ENCODE peak calls at places on chromosome 22, in four cellular contexts. X, W, U and O are unnamed samples.

GRCh38 chr22:25942989-25943411 is 201.0 kb downstream of the MYO18B start:
- DNase-seq in W (no peak), X (no peak), U (peak; percentile 76), O (no peak)

GRCh38 chr22:28742562-28742962 is 723 bp downstream of the HSCB start:
- DNase-seq in W (no peak), X (no peak), U (no peak), O (no peak)

GRCh38 chr22:41040483-41040882 is 51.9 kb upstream of the EP300 start:
- DNase-seq in X (no peak), U (no peak), W (no peak), O (no peak)

GRCh38 chr22:48267681-48268080 is 1505.2 kb downstream of the TBC1D22A start:
- DNase-seq in W (no peak), U (no peak), X (no peak), O (no peak)

GRCh38 chr22:41479671-41480396 is 10.9 kb downstream of the ACO2 start:
- DNase-seq in U (peak; percentile 52), W (peak; percentile 21), X (no peak), O (no peak)

GRCh38 chr22:28024422-28024888 is 105.4 kb upstream of the PITPNB start:
- DNase-seq in W (no peak), X (peak; percentile 45), U (peak; percentile 94), O (no peak)

GRCh38 chr22:49350441-49351121 is 477.1 kb downstream of the BRD1 start:
- DNase-seq in X (no peak), W (no peak), U (no peak), O (no peak)

GRCh38 chr22:41862160-41862529 is 29.2 kb downstream of the SREBF2 start:
- DNase-seq in U (no peak), X (no peak), W (no peak), O (no peak)

GRCh38 chr22:24975813-24976341 is 23.4 kb downstream of the KIAA1671 start:
- DNase-seq in U (peak; percentile 60), X (peak; percentile 74), W (no peak), O (no peak)

GRCh38 chr22:30685178-30685577 is 9.5 kb upstream of the OSBP2 start:
- DNase-seq in X (no peak), U (no peak), W (no peak), O (no peak)

GRCh38 chr22:33240901-33241300 is 182.7 kb upstream of the SYN3 start:
- DNase-seq in W (no peak), U (no peak), X (no peak), O (no peak)

GRCh38 chr22:17806437-17806836 is 32.2 kb upstream of the BID start:
- DNase-seq in U (no peak), X (no peak), W (no peak), O (no peak)

GRCh38 chr22:48794906-48795305 is 1032.8 kb downstream of the BRD1 start:
- DNase-seq in W (no peak), X (peak; percentile 45), U (no peak), O (no peak)

GRCh38 chr22:28570697-28571373 is 108.8 kb downstream of the TTC28 start:
- DNase-seq in X (no peak), U (no peak), W (no peak), O (no peak)

GRCh38 chr22:44084044-44084772 is 60.1 kb downstream of the PARVB start:
- DNase-seq in U (peak; percentile 79), X (no peak), W (no peak), O (no peak)

GRCh38 chr22:27105142-27106025 is 448.0 kb downstream of the MIAT start:
- DNase-seq in W (no peak), X (peak; percentile 96), U (peak; percentile 79), O (peak; percentile 70)

GRCh38 chr22:49551897-49552659 is 275.6 kb downstream of the BRD1 start:
- DNase-seq in X (peak; percentile 24), U (no peak), W (no peak), O (no peak)

GRCh38 chr22:43152355-43153071 is 1.2 kb downstream of the TSPO start:
- DNase-seq in W (no peak), U (peak; percentile 62), X (peak; percentile 88), O (no peak)

GRCh38 chr22:49620003-49620556 is 207.6 kb downstream of the BRD1 start:
- DNase-seq in U (no peak), X (no peak), W (no peak), O (no peak)

GRCh38 chr22:46614070-46614931 is 5.9 kb upstream of the GRAMD4 start:
- DNase-seq in U (no peak), W (no peak), X (no peak), O (no peak)
- H3K4me3 ChIP-seq in U (no peak overlapping the region), W (no peak overlapping the region), X (no peak overlapping the region), O (no peak overlapping the region)

GRCh38 chr22:22879675-22880029 is 8.0 kb upstream of the IGLL5 start:
- DNase-seq in W (no peak), U (no peak), X (no peak), O (no peak)
- TF ChIP-seq CTCF in W (no peak), U (no peak), X (no peak), O (no peak)

DNA sequence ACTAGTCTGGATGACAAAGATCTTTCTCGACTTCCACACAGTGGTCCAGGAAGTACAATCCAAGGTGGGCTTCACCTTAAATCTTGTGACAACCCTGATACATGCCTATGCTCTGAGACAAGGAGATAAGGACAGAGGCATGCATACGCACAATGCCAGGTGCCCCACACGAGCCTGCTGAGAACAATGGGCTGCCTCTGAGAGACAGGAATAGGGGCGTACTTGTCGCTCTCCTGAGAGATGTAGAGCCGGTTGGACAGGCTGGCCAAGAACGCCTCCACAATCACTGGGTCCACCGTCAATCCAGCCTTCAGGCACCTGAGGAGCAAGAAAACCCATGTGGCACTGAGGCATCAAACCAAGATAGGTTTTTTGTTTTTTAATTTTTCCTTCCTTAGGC is 25.5 kb downstream of the SERPIND1 start:
- DNase-seq in U (no peak), X (no peak), W (no peak), O (no peak)
- H3K36me3 ChIP-seq in U (no peaks in the 10 kb centered on the region), X (peaks cover 93% of the 10 kb centered on the region), W (peaks cover 3% of the 10 kb centered on the region), O (peaks cover 31% of the 10 kb centered on the region)

DNA sequence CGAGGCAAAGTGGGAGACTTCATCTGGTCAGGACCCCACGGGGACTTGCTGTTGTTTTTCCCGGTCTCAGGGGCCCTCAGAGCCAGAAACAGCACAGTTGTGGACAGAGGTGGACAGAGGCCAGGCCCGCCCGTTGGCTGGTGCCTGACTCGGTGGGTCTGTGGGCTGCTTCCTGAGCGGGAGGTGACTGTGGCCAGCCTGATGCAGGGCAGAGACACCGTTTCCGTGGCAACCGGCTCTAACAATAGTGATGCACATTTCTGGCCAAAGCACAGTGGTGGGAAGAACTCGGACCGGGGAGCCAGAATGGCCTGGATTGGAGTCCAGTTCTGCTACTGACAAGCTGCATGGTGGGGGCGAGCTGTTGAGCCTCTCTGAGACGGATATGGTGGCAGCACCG is 58.7 kb upstream of the ATXN10 start:
- DNase-seq in U (no peak), W (no peak), X (no peak), O (no peak)
- H3K4me3 ChIP-seq in U (peak overlapping the region; percentile 37), W (no peak overlapping the region), X (no peak overlapping the region), O (no peak overlapping the region)

GRCh38 chr22:37371911-37372310 is 55.4 kb downstream of the ELFN2 start:
- DNase-seq in U (no peak), X (no peak), W (no peak), O (no peak)

GRCh38 chr22:37373451-37373850 is 53.8 kb downstream of the ELFN2 start:
- DNase-seq in W (no peak), U (no peak), X (no peak), O (no peak)

GRCh38 chr22:37369536-37369935 is 57.7 kb downstream of the ELFN2 start:
- DNase-seq in X (no peak), U (no peak), W (no peak), O (no peak)

GRCh38 chr22:37370306-37370979 is 56.8 kb downstream of the ELFN2 start:
- DNase-seq in U (peak; percentile 35), X (peak; percentile 72), W (no peak), O (no peak)

GRCh38 chr22:37371491-37371890 is 55.8 kb downstream of the ELFN2 start:
- DNase-seq in X (no peak), W (no peak), U (no peak), O (no peak)
- TF ChIP-seq CTCF in X (no peak), W (no peak), U (no peak), O (no peak)